ENCODE peak calls at places on chromosomes 11 and 22, in six cellular contexts. Y is iris pigment epithelial cell; W is stimulated activated CD4-positive, alpha-beta T cell treated with anti-CD3 and anti-CD28 coated beads, Interleukin-1b, Interleukin-23, amount 100 ng/mL, for 4 hours; S is HS-5; F is RWPE1; J is LHCN-M2. T is an unnamed sample.

GRCh38 chr11:74025467-74026166 is 16.7 kb upstream of the UCP3 start:
- DNase-seq in Y (peak; percentile 67), W (no peak), S (no peak), F (peak; percentile 36), J (peak; percentile 56), T (no peak)

GRCh38 chr11:6132431-6132830 is 24.9 kb downstream of the OR56B4 start:
- DNase-seq in Y (no peak), W (no peak), S (no peak), F (no peak), J (no peak), T (no peak)

GRCh38 chr11:122259149-122259821 is 143.3 kb upstream of the BLID start:
- DNase-seq in Y (no peak), W (no peak), S (no peak), F (no peak), J (no peak), T (no peak)

GRCh38 chr11:92380882-92381281 is 156.3 kb downstream of the FAT3 start:
- DNase-seq in Y (peak; percentile 11), W (no peak), S (peak; percentile 78), F (peak; percentile 67), J (peak; percentile 83), T (no peak)

GRCh38 chr11:45053736-45054446 is 92.5 kb upstream of the PRDM11 start:
- DNase-seq in Y (no peak), W (no peak), S (no peak), F (no peak), J (no peak), T (no peak)

GRCh38 chr11:14789879-14790484 is 102.0 kb downstream of the CYP2R1 start:
- DNase-seq in Y (peak; percentile 17), W (no peak), S (no peak), F (no peak), J (no peak), T (no peak)

GRCh38 chr11:16945671-16946469 is 68.3 kb downstream of the PLEKHA7 start:
- DNase-seq in Y (peak; percentile 66), W (no peak), S (no peak), F (peak; percentile 73), J (peak; percentile 44), T (no peak)

GRCh38 chr22:29328566-29329500 is 13.3 kb upstream of the RASL10A start:
- DNase-seq in Y (no peak), W (no peak), S (no peak), F (no peak), J (peak; percentile 75), T (no peak)

GRCh38 chr11:74037309-74037708 is 28.4 kb upstream of the UCP3 start:
- DNase-seq in Y (peak; percentile 62), W (no peak), S (no peak), F (peak; percentile 55), J (peak; percentile 15), T (no peak)

GRCh38 chr11:30023037-30023436 is 6.2 kb upstream of the KCNA4 start:
- DNase-seq in Y (no peak), W (no peak), S (no peak), F (no peak), J (no peak), T (no peak)

GRCh38 chr22:17097062-17097461 is 12.3 kb downstream of the IL17RA start:
- DNase-seq in Y (no peak), W (no peak), S (no peak), F (no peak), J (no peak), T (no peak)

GRCh38 chr11:122754553-122755322 is 83.6 kb upstream of the CRTAM start:
- DNase-seq in Y (peak; percentile 20), W (no peak), S (no peak), F (no peak), J (no peak), T (peak; percentile 20)

GRCh38 chr22:31846161-31847115 is 92.6 kb downstream of the DEPDC5 start:
- DNase-seq in Y (peak; percentile 83), W (no peak), S (no peak), F (no peak), J (peak; percentile 63), T (no peak)